ENCODE peak calls at places on chromosome 6, in nine cellular contexts. One of them, this sample, is unnamed.

GRCh38 chr6:93417421-93417996 is 1.9 kb downstream of the EPHA7 start:
- DNase-seq in cardiac muscle cell: peak; percentile 79
- DNase-seq in bronchial epithelial cell: no peak
- DNase-seq in fibroblast of pulmonary artery: peak; percentile 22
- DNase-seq in GM06990: no peak
- DNase-seq in endodermal cell: peak; percentile 63
- DNase-seq in left ventricle myocardium inferior: no peak
- DNase-seq in foreskin fibroblast: peak; percentile 55
- DNase-seq in aorta: peak; percentile 40
- DNase-seq in this sample: no peak

GRCh38 chr6:132147530-132148011 is 196.4 kb upstream of the CCN2 start:
- DNase-seq in bronchial epithelial cell: no peak
- DNase-seq in foreskin fibroblast: peak; percentile 96
- DNase-seq in fibroblast of pulmonary artery: no peak
- DNase-seq in aorta: no peak
- DNase-seq in left ventricle myocardium inferior: no peak
- DNase-seq in endodermal cell: peak; percentile 57
- DNase-seq in GM06990: no peak
- DNase-seq in cardiac muscle cell: no peak
- DNase-seq in this sample: no peak

GRCh38 chr6:35318200-35318844 is 20.7 kb downstream of the DEF6 start:
- DNase-seq in foreskin fibroblast: peak; percentile 91
- DNase-seq in bronchial epithelial cell: peak; percentile 50
- DNase-seq in endodermal cell: peak; percentile 99
- DNase-seq in cardiac muscle cell: peak; percentile 93
- DNase-seq in fibroblast of pulmonary artery: peak; percentile 74
- DNase-seq in aorta: peak; percentile 93
- DNase-seq in left ventricle myocardium inferior: peak; percentile 83
- DNase-seq in GM06990: no peak
- DNase-seq in this sample: peak; percentile 80

GRCh38 chr6:150720774-150721233 is 121.1 kb downstream of the PLEKHG1 start:
- DNase-seq in left ventricle myocardium inferior: no peak
- DNase-seq in GM06990: peak; percentile 66
- DNase-seq in cardiac muscle cell: no peak
- DNase-seq in aorta: no peak
- DNase-seq in foreskin fibroblast: no peak
- DNase-seq in fibroblast of pulmonary artery: peak; percentile 50
- DNase-seq in endodermal cell: no peak
- DNase-seq in bronchial epithelial cell: peak; percentile 96
- DNase-seq in this sample: no peak

GRCh38 chr6:129631070-129631469 is 78.9 kb downstream of the ARHGAP18 start:
- DNase-seq in foreskin fibroblast: no peak
- DNase-seq in aorta: no peak
- DNase-seq in GM06990: no peak
- DNase-seq in endodermal cell: no peak
- DNase-seq in cardiac muscle cell: no peak
- DNase-seq in fibroblast of pulmonary artery: no peak
- DNase-seq in left ventricle myocardium inferior: no peak
- DNase-seq in bronchial epithelial cell: no peak
- DNase-seq in this sample: no peak

GRCh38 chr6:146905313-146905712 is 298.9 kb upstream of the STXBP5 start:
- DNase-seq in GM06990: no peak
- DNase-seq in left ventricle myocardium inferior: no peak
- DNase-seq in endodermal cell: no peak
- DNase-seq in fibroblast of pulmonary artery: peak; percentile 60
- DNase-seq in foreskin fibroblast: peak; percentile 75
- DNase-seq in bronchial epithelial cell: peak; percentile 41
- DNase-seq in aorta: no peak
- DNase-seq in cardiac muscle cell: no peak
- DNase-seq in this sample: no peak

GRCh38 chr6:122878809-122879208 is 89.8 kb downstream of the SMPDL3A start:
- DNase-seq in aorta: no peak
- DNase-seq in fibroblast of pulmonary artery: no peak
- DNase-seq in cardiac muscle cell: no peak
- DNase-seq in bronchial epithelial cell: no peak
- DNase-seq in left ventricle myocardium inferior: no peak
- DNase-seq in GM06990: no peak
- DNase-seq in foreskin fibroblast: no peak
- DNase-seq in endodermal cell: no peak
- DNase-seq in this sample: no peak

GRCh38 chr6:42084889-42085288 is 34.6 kb downstream of the TAF8 start:
- DNase-seq in foreskin fibroblast: peak; percentile 59
- DNase-seq in fibroblast of pulmonary artery: no peak
- DNase-seq in endodermal cell: no peak
- DNase-seq in left ventricle myocardium inferior: no peak
- DNase-seq in cardiac muscle cell: no peak
- DNase-seq in aorta: no peak
- DNase-seq in GM06990: no peak
- DNase-seq in bronchial epithelial cell: no peak
- DNase-seq in this sample: no peak

GRCh38 chr6:73309784-73310502 is 44.1 kb downstream of the DPPA5 start:
- DNase-seq in left ventricle myocardium inferior: peak; percentile 35
- DNase-seq in endodermal cell: peak; percentile 84
- DNase-seq in fibroblast of pulmonary artery: peak; percentile 59
- DNase-seq in foreskin fibroblast: peak; percentile 81
- DNase-seq in aorta: peak; percentile 86
- DNase-seq in bronchial epithelial cell: peak; percentile 36
- DNase-seq in cardiac muscle cell: peak; percentile 69
- DNase-seq in GM06990: peak; percentile 80
- DNase-seq in this sample: peak; percentile 53

GRCh38 chr6:81766482-81767069 is 14.1 kb upstream of the TENT5A start:
- DNase-seq in foreskin fibroblast: peak; percentile 94
- DNase-seq in cardiac muscle cell: no peak
- DNase-seq in bronchial epithelial cell: peak; percentile 64
- DNase-seq in left ventricle myocardium inferior: no peak
- DNase-seq in fibroblast of pulmonary artery: peak; percentile 97
- DNase-seq in GM06990: no peak
- DNase-seq in aorta: no peak
- DNase-seq in endodermal cell: no peak
- DNase-seq in this sample: no peak

DNA sequence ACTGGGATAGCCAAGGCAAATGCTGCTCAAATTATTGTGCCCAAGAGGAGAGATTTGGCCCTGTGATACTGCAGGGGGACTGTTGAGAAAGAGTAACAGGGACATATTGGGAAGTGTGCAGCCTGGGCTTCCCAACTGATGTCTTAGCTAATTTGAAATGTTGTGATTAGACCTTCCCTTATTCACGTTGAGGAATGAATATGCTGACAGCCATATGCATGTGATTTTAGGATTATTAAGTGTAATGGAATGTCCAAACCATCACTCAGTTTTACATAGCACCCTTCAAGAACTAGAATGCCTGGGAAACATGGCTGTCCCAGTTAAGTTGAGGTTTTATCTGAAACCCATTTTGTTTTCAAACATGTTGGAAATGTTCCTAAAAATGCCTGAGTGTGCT is 81.4 kb downstream of the CARMIL1 start:
- DNase-seq in left ventricle myocardium inferior: no peak
- DNase-seq in aorta: no peak
- DNase-seq in bronchial epithelial cell: peak; percentile 71
- DNase-seq in GM06990: no peak
- DNase-seq in cardiac muscle cell: no peak
- DNase-seq in endodermal cell: no peak
- DNase-seq in fibroblast of pulmonary artery: peak; percentile 66
- DNase-seq in foreskin fibroblast: peak; percentile 40
- DNase-seq in this sample: no peak
- H3K4me3 ChIP-seq in left ventricle myocardium inferior: no peak overlapping the region
- H3K4me3 ChIP-seq in aorta: no peak overlapping the region
- H3K4me3 ChIP-seq in bronchial epithelial cell: no peak overlapping the region
- H3K4me3 ChIP-seq in GM06990: no peak overlapping the region
- H3K4me3 ChIP-seq in cardiac muscle cell: no peak overlapping the region
- H3K4me3 ChIP-seq in endodermal cell: no peak overlapping the region
- H3K4me3 ChIP-seq in fibroblast of pulmonary artery: no peak overlapping the region
- H3K4me3 ChIP-seq in foreskin fibroblast: no peak overlapping the region
- H3K4me3 ChIP-seq in this sample: no peak overlapping the region

DNA sequence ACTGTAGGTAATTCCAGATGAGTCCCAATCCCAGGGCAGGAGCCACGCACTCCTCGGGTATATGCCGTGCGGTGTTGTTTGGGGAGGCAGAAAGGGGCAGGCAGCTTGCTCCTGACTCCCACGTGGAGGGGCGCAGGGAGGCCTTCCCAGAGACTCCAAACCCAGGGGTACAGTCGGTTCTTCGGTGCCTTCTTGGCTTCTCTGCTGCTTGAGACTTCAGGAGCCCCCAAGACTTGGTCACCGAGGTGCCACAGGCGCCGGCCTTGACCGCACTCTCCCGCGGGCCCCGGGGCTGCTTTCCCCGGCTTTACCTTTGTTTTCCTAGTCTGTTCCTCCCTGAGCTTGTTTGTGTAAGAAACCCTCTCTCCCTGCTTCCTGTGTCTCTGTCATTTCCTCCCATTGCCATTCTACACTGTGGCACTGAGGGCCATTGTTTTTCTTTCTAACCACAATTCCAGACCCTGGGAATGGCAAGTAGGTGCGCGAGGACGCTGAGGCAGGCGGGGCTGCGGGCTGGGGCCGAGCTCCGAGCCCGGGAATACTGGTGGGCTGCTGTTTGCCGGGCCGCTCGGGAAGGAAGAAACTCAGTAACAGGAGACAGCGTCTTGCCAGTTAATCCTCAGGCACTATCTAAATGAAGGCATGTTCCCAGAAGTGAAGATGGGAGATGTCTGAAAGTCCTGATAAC is 215.6 kb upstream of the HEY2 start:
- DNase-seq in left ventricle myocardium inferior: no peak
- DNase-seq in bronchial epithelial cell: peak; percentile 33
- DNase-seq in foreskin fibroblast: no peak
- DNase-seq in fibroblast of pulmonary artery: no peak
- DNase-seq in aorta: no peak
- DNase-seq in GM06990: no peak
- DNase-seq in cardiac muscle cell: no peak
- DNase-seq in endodermal cell: peak; percentile 80
- DNase-seq in this sample: no peak
- H3K4me3 ChIP-seq in left ventricle myocardium inferior: no peak overlapping the region
- H3K4me3 ChIP-seq in bronchial epithelial cell: peak overlapping the region; percentile 22
- H3K4me3 ChIP-seq in foreskin fibroblast: no peak overlapping the region
- H3K4me3 ChIP-seq in fibroblast of pulmonary artery: peak overlapping the region; percentile 21
- H3K4me3 ChIP-seq in aorta: no peak overlapping the region
- H3K4me3 ChIP-seq in GM06990: no peak overlapping the region
- H3K4me3 ChIP-seq in cardiac muscle cell: no peak overlapping the region
- H3K4me3 ChIP-seq in endodermal cell: no peak overlapping the region
- H3K4me3 ChIP-seq in this sample: peak overlapping the region; percentile 43

DNA sequence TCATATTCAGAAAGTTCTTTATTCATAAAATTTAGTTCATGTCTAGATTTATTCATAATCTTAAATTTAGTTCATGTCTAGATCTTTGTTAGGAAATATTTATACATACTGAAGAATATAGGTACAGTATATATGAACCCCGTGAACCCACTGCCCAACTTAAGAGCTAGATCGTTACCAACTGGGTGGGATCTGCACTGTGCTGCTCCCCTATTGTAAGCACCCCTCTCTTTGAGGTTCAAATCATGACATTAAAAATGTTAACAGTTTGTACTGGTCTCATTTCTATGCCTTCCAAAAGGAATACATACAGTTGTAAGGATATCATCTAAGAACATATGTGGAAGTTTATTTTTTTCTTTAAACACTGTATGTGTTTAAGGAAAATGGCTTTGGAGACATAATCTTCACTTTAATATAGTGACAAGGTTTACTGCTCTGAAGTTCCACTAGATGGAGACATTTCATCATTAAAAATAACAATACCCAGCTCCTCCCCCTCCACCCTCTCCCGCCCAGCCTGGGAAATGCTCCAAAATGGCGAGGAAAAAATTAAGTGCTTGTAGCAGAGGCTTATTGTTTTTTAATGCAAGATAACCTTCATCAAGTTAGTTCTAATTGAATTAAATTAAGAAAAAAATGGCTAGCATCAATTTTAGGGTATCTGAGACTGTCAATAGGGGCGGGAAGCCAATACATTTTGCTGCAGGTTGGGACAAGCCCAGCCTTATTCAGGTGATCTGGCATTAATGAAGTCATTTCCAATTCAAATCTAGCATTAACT is 104.1 kb upstream of the TRAF3IP2 start:
- DNase-seq in cardiac muscle cell: peak; percentile 73
- DNase-seq in left ventricle myocardium inferior: no peak
- DNase-seq in GM06990: peak; percentile 22
- DNase-seq in endodermal cell: peak; percentile 76
- DNase-seq in bronchial epithelial cell: peak; percentile 66
- DNase-seq in aorta: peak; percentile 78
- DNase-seq in foreskin fibroblast: peak; percentile 88
- DNase-seq in fibroblast of pulmonary artery: peak; percentile 86
- DNase-seq in this sample: peak; percentile 35
- H3K4me3 ChIP-seq in cardiac muscle cell: no peak overlapping the region
- H3K4me3 ChIP-seq in left ventricle myocardium inferior: peak overlapping the region; percentile 45
- H3K4me3 ChIP-seq in GM06990: no peak overlapping the region
- H3K4me3 ChIP-seq in endodermal cell: no peak overlapping the region
- H3K4me3 ChIP-seq in bronchial epithelial cell: peak overlapping the region; percentile 16
- H3K4me3 ChIP-seq in aorta: no peak overlapping the region
- H3K4me3 ChIP-seq in foreskin fibroblast: no peak overlapping the region
- H3K4me3 ChIP-seq in fibroblast of pulmonary artery: no peak overlapping the region
- H3K4me3 ChIP-seq in this sample: peak overlapping the region; percentile 61

GRCh38 chr6:28353356-28353755 is 3.6 kb downstream of the ZKSCAN3 start:
- DNase-seq in foreskin fibroblast: no peak
- DNase-seq in fibroblast of pulmonary artery: no peak
- DNase-seq in cardiac muscle cell: no peak
- DNase-seq in endodermal cell: no peak
- DNase-seq in bronchial epithelial cell: no peak
- DNase-seq in GM06990: no peak
- DNase-seq in left ventricle myocardium inferior: no peak
- DNase-seq in aorta: no peak
- DNase-seq in this sample: no peak

GRCh38 chr6:28349344-28349891 is 329 bp upstream of the ZKSCAN3 start:
- DNase-seq in endodermal cell: no peak
- DNase-seq in fibroblast of pulmonary artery: no peak
- DNase-seq in aorta: no peak
- DNase-seq in bronchial epithelial cell: no peak
- DNase-seq in GM06990: no peak
- DNase-seq in foreskin fibroblast: no peak
- DNase-seq in cardiac muscle cell: no peak
- DNase-seq in left ventricle myocardium inferior: no peak
- DNase-seq in this sample: no peak

GRCh38 chr6:28351087-28351486 is 1.3 kb downstream of the ZKSCAN3 start:
- DNase-seq in bronchial epithelial cell: no peak
- DNase-seq in aorta: no peak
- DNase-seq in left ventricle myocardium inferior: no peak
- DNase-seq in cardiac muscle cell: no peak
- DNase-seq in fibroblast of pulmonary artery: no peak
- DNase-seq in endodermal cell: no peak
- DNase-seq in GM06990: no peak
- DNase-seq in foreskin fibroblast: no peak
- DNase-seq in this sample: no peak

GRCh38 chr6:28349892-28350737 is at the start of gene ZKSCAN3:
- DNase-seq in bronchial epithelial cell: peak; percentile 72
- DNase-seq in fibroblast of pulmonary artery: peak; percentile 79
- DNase-seq in left ventricle myocardium inferior: peak; percentile 85
- DNase-seq in foreskin fibroblast: peak; percentile 89
- DNase-seq in aorta: peak; percentile 91
- DNase-seq in cardiac muscle cell: peak; percentile 91
- DNase-seq in GM06990: peak; percentile 81
- DNase-seq in endodermal cell: peak; percentile 94
- DNase-seq in this sample: peak; percentile 77

DNA sequence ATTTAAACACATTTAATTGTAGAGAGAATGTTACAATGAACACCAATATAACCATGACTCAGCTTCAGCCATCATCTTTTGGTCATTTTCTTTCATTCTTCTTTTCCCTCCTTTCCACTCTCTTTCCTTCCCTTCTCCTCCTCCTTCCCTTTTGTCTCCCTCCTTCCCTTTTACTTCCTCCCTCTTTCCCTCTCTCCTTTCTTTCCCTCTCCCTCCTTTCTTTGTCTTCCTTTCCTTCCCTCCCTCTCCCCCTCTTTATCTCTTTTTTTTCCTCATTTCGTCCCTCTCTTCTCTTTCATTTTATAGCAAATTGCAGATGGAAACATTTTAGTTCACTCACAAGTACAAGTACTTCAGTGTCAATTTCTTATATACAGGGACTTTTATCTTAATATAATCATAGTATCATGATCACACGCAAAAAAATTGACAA is 1.8 kb downstream of the ZKSCAN3 start:
- DNase-seq in left ventricle myocardium inferior: no peak
- DNase-seq in endodermal cell: no peak
- DNase-seq in bronchial epithelial cell: no peak
- DNase-seq in foreskin fibroblast: no peak
- DNase-seq in cardiac muscle cell: no peak
- DNase-seq in GM06990: no peak
- DNase-seq in aorta: no peak
- DNase-seq in fibroblast of pulmonary artery: no peak
- DNase-seq in this sample: no peak
- H3K4me3 ChIP-seq in left ventricle myocardium inferior: peak overlapping the region; percentile 12
- H3K4me3 ChIP-seq in endodermal cell: peak overlapping the region; percentile 98
- H3K4me3 ChIP-seq in bronchial epithelial cell: no peak overlapping the region
- H3K4me3 ChIP-seq in foreskin fibroblast: no peak overlapping the region
- H3K4me3 ChIP-seq in cardiac muscle cell: peak overlapping the region; percentile 68
- H3K4me3 ChIP-seq in GM06990: no peak overlapping the region
- H3K4me3 ChIP-seq in aorta: no peak overlapping the region
- H3K4me3 ChIP-seq in fibroblast of pulmonary artery: peak overlapping the region; percentile 15
- H3K4me3 ChIP-seq in this sample: peak overlapping the region; percentile 81